ENCODE peak calls at places on chromosomes 7 and 10, in nine cellular contexts. F, U, A, E, R, J, S, T and G are unnamed samples.

GRCh38 chr10:69101451-69102095 is 13.7 kb downstream of the SRGN start:
- DNase-seq in F (peak; percentile 64), U (no peak), A (no peak), E (peak; percentile 80), R (peak; percentile 38), J (no peak), S (no peak), T (no peak), G (no peak)

GRCh38 chr10:60296073-60296472 is 93.6 kb downstream of the ANK3 start:
- DNase-seq in F (no peak), U (no peak), A (no peak), E (no peak), R (no peak), J (no peak), S (no peak), T (no peak), G (no peak)

GRCh38 chr7:94332571-94332970 is 62.1 kb upstream of the COL1A2 start:
- DNase-seq in F (no peak), U (no peak), A (no peak), E (no peak), R (no peak), J (no peak), S (no peak), T (no peak), G (no peak)

GRCh38 chr7:122974229-122974628 is 21.3 kb downstream of the TAS2R16 start:
- DNase-seq in F (no peak), U (no peak), A (no peak), E (no peak), R (no peak), J (no peak), S (no peak), T (no peak), G (no peak)

GRCh38 chr10:59959619-59960018 is 53.3 kb upstream of the CCDC6 start:
- DNase-seq in F (no peak), U (no peak), A (no peak), E (no peak), R (no peak), J (no peak), S (no peak), T (no peak), G (no peak)

GRCh38 chr7:81857385-81857784 is 87.5 kb upstream of the HGF start:
- DNase-seq in F (no peak), U (no peak), A (no peak), E (peak; percentile 10), R (no peak), J (no peak), S (no peak), T (no peak), G (no peak)

GRCh38 chr10:88243847-88244730 is 339.0 kb downstream of the RNLS start:
- DNase-seq in F (no peak), U (peak; percentile 72), A (no peak), E (peak; percentile 79), R (peak; percentile 84), J (no peak), S (no peak), T (peak; percentile 94), G (no peak)

GRCh38 chr10:132249824-132250375 is 57.9 kb downstream of the STK32C start:
- DNase-seq in F (no peak), U (no peak), A (no peak), E (no peak), R (no peak), J (no peak), S (no peak), T (no peak), G (no peak)

GRCh38 chr7:102146122-102146521 is 140.5 kb upstream of the SH2B2 start:
- DNase-seq in F (no peak), U (no peak), A (no peak), E (no peak), R (no peak), J (no peak), S (no peak), T (no peak), G (no peak)

GRCh38 chr10:43287056-43288007 is 20.5 kb upstream of the RASGEF1A start:
- DNase-seq in F (peak; percentile 83), U (peak; percentile 58), A (no peak), E (no peak), R (no peak), J (no peak), S (no peak), T (peak; percentile 17), G (peak; percentile 66)

GRCh38 chr7:148334959-148335577 is 255.5 kb upstream of the C7orf33 start:
- DNase-seq in F (no peak), U (no peak), A (no peak), E (peak; percentile 80), R (no peak), J (no peak), S (no peak), T (no peak), G (no peak)

GRCh38 chr10:114708717-114709352 is 50.8 kb upstream of the ABLIM1 start:
- DNase-seq in F (no peak), U (no peak), A (no peak), E (peak; percentile 62), R (no peak), J (peak; percentile 84), S (no peak), T (no peak), G (peak; percentile 52)

GRCh38 chr10:78934499-78934898 is 134.3 kb upstream of the ZMIZ1 start:
- DNase-seq in F (no peak), U (no peak), A (no peak), E (peak; percentile 29), R (no peak), J (no peak), S (no peak), T (no peak), G (no peak)

GRCh38 chr10:132616995-132617780 is 79.6 kb downstream of the INPP5A start:
- DNase-seq in F (no peak), U (no peak), A (no peak), E (no peak), R (peak; percentile 45), J (no peak), S (no peak), T (no peak), G (no peak)

GRCh38 chr10:116809528-116810500 is 39.5 kb upstream of the ENO4 start:
- DNase-seq in F (no peak), U (peak; percentile 39), A (no peak), E (peak; percentile 5), R (no peak), J (no peak), S (peak; percentile 42), T (peak; percentile 78), G (peak; percentile 31)

GRCh38 chr10:131206136-131206995 is 105.2 kb downstream of the TCERG1L start:
- DNase-seq in F (no peak), U (no peak), A (no peak), E (no peak), R (peak; percentile 55), J (no peak), S (no peak), T (peak; percentile 1), G (no peak)

GRCh38 chr7:108418941-108419340 is 37.3 kb downstream of the NRCAM start:
- DNase-seq in F (no peak), U (no peak), A (no peak), E (peak; percentile 51), R (no peak), J (no peak), S (no peak), T (no peak), G (no peak)

GRCh38 chr7:112143567-112143966 is 62.6 kb downstream of the DOCK4 start:
- DNase-seq in F (no peak), U (no peak), A (no peak), E (peak; percentile 95), R (no peak), J (peak; percentile 82), S (no peak), T (no peak), G (no peak)

GRCh38 chr10:71265618-71266146 is 53.3 kb downstream of the UNC5B start:
- DNase-seq in F (no peak), U (no peak), A (no peak), E (no peak), R (no peak), J (no peak), S (no peak), T (no peak), G (no peak)

GRCh38 chr7:2629740-2630681 is 1.8 kb upstream of the TTYH3 start:
- DNase-seq in F (no peak), U (peak; percentile 95), A (no peak), E (no peak), R (no peak), J (no peak), S (no peak), T (peak; percentile 45), G (no peak)

GRCh38 chr10:128373831-128374230 is 247.6 kb upstream of the MKI67 start:
- DNase-seq in F (no peak), U (no peak), A (no peak), E (no peak), R (no peak), J (no peak), S (no peak), T (no peak), G (no peak)

GRCh38 chr10:85667638-85668233 is 698.9 kb downstream of the GRID1 start:
- DNase-seq in F (no peak), U (no peak), A (no peak), E (no peak), R (no peak), J (no peak), S (no peak), T (peak; percentile 55), G (no peak)

GRCh38 chr10:3995302-3996210 is 210.5 kb upstream of the KLF6 start:
- DNase-seq in F (no peak), U (no peak), A (no peak), E (peak; percentile 83), R (no peak), J (peak; percentile 38), S (no peak), T (no peak), G (no peak)

GRCh38 chr10:86227501-86228258 is 138.9 kb downstream of the GRID1 start:
- DNase-seq in F (no peak), U (no peak), A (no peak), E (no peak), R (no peak), J (no peak), S (no peak), T (no peak), G (no peak)

GRCh38 chr10:107814865-107815487 is 650.5 kb upstream of the SORCS1 start:
- DNase-seq in F (no peak), U (peak; percentile 9), A (no peak), E (peak; percentile 56), R (no peak), J (peak; percentile 0), S (peak; percentile 26), T (peak; percentile 55), G (no peak)